ENCODE peak calls at places on chromosomes 16 and 17, in nine cellular contexts. K is left lung, O is pons, E is pancreas, M is body of pancreas, T is anterior cingulate cortex, N is GM23248, P is germinal center, S is COR-L47. Z is an unnamed sample.

GRCh38 chr16:11759163-11759834 is 16.6 kb upstream of the TXNDC11 start:
- DNase-seq in K (no peak), O (no peak), E (no peak), M (peak; percentile 90), T (no peak), N (no peak), P (no peak), S (no peak), Z (no peak)

GRCh38 chr16:50444546-50444945 is 75.8 kb upstream of the BRD7 start:
- DNase-seq in K (no peak), O (no peak), E (no peak), M (no peak), T (no peak), N (no peak), P (no peak), S (no peak), Z (no peak)

GRCh38 chr16:81697886-81698635 is 81.0 kb upstream of the PLCG2 start:
- DNase-seq in K (no peak), O (no peak), E (no peak), M (peak; percentile 47), T (peak; percentile 85), N (no peak), P (no peak), S (no peak), Z (no peak)

GRCh38 chr17:45090711-45091110 is 29.6 kb downstream of the NMT1 start:
- DNase-seq in K (no peak), O (no peak), E (no peak), M (no peak), T (no peak), N (peak; percentile 66), P (no peak), S (no peak), Z (no peak)

GRCh38 chr17:39150795-39151679 is at the start of gene PLXDC1:
- DNase-seq in K (no peak), O (no peak), E (peak; percentile 77), M (no peak), T (no peak), N (peak; percentile 48), P (no peak), S (no peak), Z (no peak)

GRCh38 chr16:8885674-8886592 is 3.8 kb downstream of the LITAFD start:
- DNase-seq in K (no peak), O (no peak), E (peak; percentile 75), M (peak; percentile 45), T (no peak), N (peak; percentile 69), P (peak; percentile 25), S (no peak), Z (peak; percentile 56)

GRCh38 chr16:47247691-47248090 is 103.9 kb upstream of the NETO2 start:
- DNase-seq in K (no peak), O (peak; percentile 91), E (no peak), M (no peak), T (no peak), N (no peak), P (no peak), S (no peak), Z (no peak)

GRCh38 chr16:66874079-66874775 is 6.1 kb upstream of the PDP2 start:
- DNase-seq in K (no peak), O (no peak), E (no peak), M (no peak), T (no peak), N (peak; percentile 61), P (no peak), S (no peak), Z (no peak)

GRCh38 chr17:80892900-80893603 is 98.6 kb upstream of the CHMP6 start:
- DNase-seq in K (no peak), O (no peak), E (peak; percentile 40), M (no peak), T (peak; percentile 18), N (peak; percentile 75), P (no peak), S (no peak), Z (no peak)

GRCh38 chr16:88298882-88299745 is 83.6 kb upstream of the ZNF469 start:
- DNase-seq in K (no peak), O (no peak), E (peak; percentile 30), M (no peak), T (no peak), N (peak; percentile 89), P (no peak), S (no peak), Z (no peak)

GRCh38 chr16:22912654-22913053 is 98.7 kb downstream of the HS3ST2 start:
- DNase-seq in K (no peak), O (no peak), E (no peak), M (no peak), T (no peak), N (no peak), P (no peak), S (no peak), Z (no peak)

GRCh38 chr16:595942-596735 is 6.3 kb downstream of the RAB40C start:
- DNase-seq in K (no peak), O (no peak), E (peak; percentile 73), M (peak; percentile 78), T (peak; percentile 85), N (no peak), P (no peak), S (no peak), Z (no peak)

GRCh38 chr16:29665294-29666077 is 2.4 kb downstream of the SPN start:
- DNase-seq in K (no peak), O (no peak), E (no peak), M (no peak), T (no peak), N (no peak), P (no peak), S (no peak), Z (no peak)

GRCh38 chr16:2034695-2035430 is 8.2 kb downstream of the NHERF2 start:
- DNase-seq in K (peak; percentile 32), O (no peak), E (peak; percentile 65), M (no peak), T (no peak), N (no peak), P (no peak), S (no peak), Z (no peak)

GRCh38 chr17:19415311-19415710 is 4.3 kb downstream of the RNF112 start:
- DNase-seq in K (no peak), O (no peak), E (no peak), M (no peak), T (no peak), N (no peak), P (no peak), S (no peak), Z (no peak)

GRCh38 chr16:69618307-69618706 is 52.5 kb downstream of the NFAT5 start:
- DNase-seq in K (no peak), O (peak; percentile 14), E (no peak), M (no peak), T (no peak), N (peak; percentile 45), P (no peak), S (no peak), Z (no peak)

GRCh38 chr16:76292218-76292617 is 15.0 kb downstream of the CNTNAP4 start:
- DNase-seq in K (no peak), O (no peak), E (no peak), M (no peak), T (no peak), N (no peak), P (no peak), S (no peak), Z (no peak)

GRCh38 chr17:3974138-3974687 is 10.0 kb upstream of the ATP2A3 start:
- DNase-seq in K (no peak), O (no peak), E (peak; percentile 43), M (no peak), T (no peak), N (no peak), P (no peak), S (no peak), Z (peak; percentile 46)

GRCh38 chr16:89478576-89479221 is 11.7 kb downstream of the ANKRD11 start:
- DNase-seq in K (no peak), O (no peak), E (no peak), M (no peak), T (no peak), N (peak; percentile 77), P (no peak), S (no peak), Z (peak; percentile 44)

GRCh38 chr16:81711609-81712329 is 67.3 kb upstream of the PLCG2 start:
- DNase-seq in K (peak; percentile 51), O (no peak), E (no peak), M (no peak), T (no peak), N (peak; percentile 96), P (no peak), S (no peak), Z (no peak)